ENCODE peak calls at places on chromosomes 16 and 17, in five cellular contexts. H is bronchial epithelial cell, N is AG04450, F is sigmoid colon, V is BE2C. L is an unnamed sample.

GRCh38 chr17:17750881-17751280 is 69.6 kb downstream of the RAI1 start:
- DNase-seq in H (no peak), F (no peak), V (no peak), N (no peak), L (no peak)

GRCh38 chr16:53713403-53714013 is 9.6 kb downstream of the FTO start:
- DNase-seq in H (no peak), F (no peak), N (no peak), V (no peak), L (no peak)

GRCh38 chr17:78774456-78774855 is 7.6 kb downstream of the CYTH1 start:
- DNase-seq in N (no peak), F (peak), H (no peak), V (no peak), L (peak)

GRCh38 chr17:79622201-79622601 is 11.3 kb upstream of the RBFOX3 start:
- DNase-seq in F (peak), N (no peak), V (no peak), H (no peak), L (no peak)

GRCh38 chr16:72434159-72434558 is 262.2 kb upstream of the PMFBP1 start:
- DNase-seq in N (no peak), F (no peak), H (peak), V (no peak), L (peak)

GRCh38 chr16:57471852-57472664 is 9.6 kb downstream of the POLR2C start:
- DNase-seq in V (peak), N (no peak), F (no peak), H (no peak), L (no peak)

GRCh38 chr17:7803981-7804380 is 30.0 kb upstream of the KDM6B start:
- DNase-seq in N (no peak), H (peak), F (no peak), V (no peak), L (peak)

GRCh38 chr17:55743103-55743679 is 7.7 kb upstream of the PCTP start:
- DNase-seq in V (peak), H (peak), N (no peak), F (no peak), L (peak)

GRCh38 chr16:27285676-27286196 is 17.2 kb upstream of the NSMCE1 start:
- DNase-seq in N (no peak), H (no peak), F (no peak), V (no peak), L (no peak)

GRCh38 chr17:40878044-40878443 is 7.0 kb downstream of the KRT20 start:
- DNase-seq in V (no peak), H (no peak), F (no peak), N (no peak), L (no peak)

GRCh38 chr16:78099372-78100161 is at the start of gene WWOX:
- DNase-seq in F (peak), V (peak), N (peak), H (peak), L (peak)

GRCh38 chr17:4812690-4813089 is 5.7 kb downstream of the PLD2 start:
- DNase-seq in F (no peak), H (no peak), V (no peak), N (no peak), L (no peak)

GRCh38 chr16:51034481-51035109 is 116.5 kb downstream of the SALL1 start:
- DNase-seq in N (no peak), F (no peak), H (no peak), V (no peak), L (no peak)

GRCh38 chr16:77844801-77845200 is 56.4 kb downstream of the VAT1L start:
- DNase-seq in F (no peak), V (no peak), H (no peak), N (no peak), L (no peak)

GRCh38 chr16:81697321-81697885 is 81.7 kb upstream of the PLCG2 start:
- DNase-seq in H (peak), N (no peak), F (no peak), V (peak), L (peak)

GRCh38 chr16:12193688-12194087 is 217.2 kb downstream of the SNX29 start:
- DNase-seq in F (no peak), H (no peak), V (no peak), N (no peak), L (no peak)

GRCh38 chr17:27319536-27320221 is 25.8 kb downstream of the WSB1 start:
- DNase-seq in H (no peak), V (peak), N (no peak), F (peak), L (peak)

GRCh38 chr17:74125160-74125559 is 78.3 kb upstream of the RPL38 start:
- DNase-seq in F (no peak), N (no peak), V (no peak), H (peak), L (no peak)

GRCh38 chr16:78249056-78249455 is 149.6 kb downstream of the WWOX start:
- DNase-seq in V (no peak), F (no peak), N (no peak), H (no peak), L (no peak)

GRCh38 chr17:76791053-76791980 is 53.4 kb downstream of the MFSD11 start:
- DNase-seq in F (no peak), H (peak), V (peak), N (no peak), L (peak)

GRCh38 chr16:31107465-31107867 is 720 bp upstream of the BCKDK start:
- DNase-seq in F (no peak), V (no peak), N (no peak), H (no peak), L (no peak)

GRCh38 chr17:3621146-3621720 is 12.0 kb upstream of the TRPV1 start:
- DNase-seq in V (no peak), F (no peak), H (no peak), N (no peak), L (no peak)

GRCh38 chr17:68196394-68197090 is 51.3 kb upstream of the AMZ2 start:
- DNase-seq in H (no peak), N (no peak), V (no peak), F (no peak), L (no peak)

GRCh38 chr17:34644941-34645550 is 65.7 kb downstream of the TMEM132E start:
- DNase-seq in V (peak), N (no peak), F (no peak), H (no peak), L (no peak)

GRCh38 chr16:24534634-24535033 is 4.7 kb upstream of the RBBP6 start:
- DNase-seq in H (peak), N (no peak), F (no peak), V (no peak), L (peak)

GRCh38 chr17:42783062-42783777 is 2.8 kb downstream of the WNK4 start:
- DNase-seq in V (no peak), N (peak), H (peak), F (no peak), L (peak)

GRCh38 chr16:2776500-2777139 is 460 bp downstream of the ELOB start:
- DNase-seq in F (peak), V (no peak), H (no peak), N (no peak), L (no peak)

GRCh38 chr17:73311428-73311780 is 397 bp downstream of the CDC42EP4 start:
- DNase-seq in V (no peak), N (no peak), H (no peak), F (peak), L (no peak)

GRCh38 chr17:35896011-35896587 is 15.9 kb upstream of the CCL5 start:
- DNase-seq in V (no peak), F (no peak), N (no peak), H (no peak), L (no peak)

GRCh38 chr17:10640475-10640874 is 16.6 kb downstream of the MYH3 start:
- DNase-seq in H (no peak), F (no peak), N (no peak), V (no peak), L (no peak)

GRCh38 chr17:70976447-70976846 is 807.1 kb downstream of the KCNJ2 start:
- DNase-seq in F (no peak), H (no peak), N (no peak), V (no peak), L (no peak)

GRCh38 chr16:49664221-49665215 is 191.4 kb downstream of the ZNF423 start:
- DNase-seq in V (peak), N (no peak), H (no peak), F (peak), L (no peak)

GRCh38 chr17:7883781-7884386 is 4.7 kb upstream of the CHD3 start:
- DNase-seq in V (no peak), N (no peak), F (no peak), H (peak), L (no peak)

GRCh38 chr17:74354123-74354522 is 7.5 kb downstream of the BTBD17 start:
- DNase-seq in N (no peak), V (peak), F (no peak), H (peak), L (no peak)

GRCh38 chr16:90022209-90023077 is 3.2 kb upstream of the DBNDD1 start:
- DNase-seq in N (peak), F (peak), H (peak), V (peak), L (peak)
- TF ChIP-seq CTCF in N (no peak), F (no peak), H (peak), V (no peak), L (no peak)

GRCh38 chr17:54007855-54008254 is 185.1 kb downstream of the KIF2B start:
- DNase-seq in F (no peak), V (no peak), N (no peak), H (no peak), L (no peak)
- TF ChIP-seq CTCF in F (no peak), V (no peak), N (no peak), H (no peak), L (no peak)

GRCh38 chr17:39717660-39718059 is 12.7 kb downstream of the MIEN1 start:
- DNase-seq in N (no peak), F (no peak), V (no peak), H (no peak), L (no peak)
- TF ChIP-seq CTCF in N (no peak), F (no peak), V (no peak), H (no peak), L (no peak)

DNA sequence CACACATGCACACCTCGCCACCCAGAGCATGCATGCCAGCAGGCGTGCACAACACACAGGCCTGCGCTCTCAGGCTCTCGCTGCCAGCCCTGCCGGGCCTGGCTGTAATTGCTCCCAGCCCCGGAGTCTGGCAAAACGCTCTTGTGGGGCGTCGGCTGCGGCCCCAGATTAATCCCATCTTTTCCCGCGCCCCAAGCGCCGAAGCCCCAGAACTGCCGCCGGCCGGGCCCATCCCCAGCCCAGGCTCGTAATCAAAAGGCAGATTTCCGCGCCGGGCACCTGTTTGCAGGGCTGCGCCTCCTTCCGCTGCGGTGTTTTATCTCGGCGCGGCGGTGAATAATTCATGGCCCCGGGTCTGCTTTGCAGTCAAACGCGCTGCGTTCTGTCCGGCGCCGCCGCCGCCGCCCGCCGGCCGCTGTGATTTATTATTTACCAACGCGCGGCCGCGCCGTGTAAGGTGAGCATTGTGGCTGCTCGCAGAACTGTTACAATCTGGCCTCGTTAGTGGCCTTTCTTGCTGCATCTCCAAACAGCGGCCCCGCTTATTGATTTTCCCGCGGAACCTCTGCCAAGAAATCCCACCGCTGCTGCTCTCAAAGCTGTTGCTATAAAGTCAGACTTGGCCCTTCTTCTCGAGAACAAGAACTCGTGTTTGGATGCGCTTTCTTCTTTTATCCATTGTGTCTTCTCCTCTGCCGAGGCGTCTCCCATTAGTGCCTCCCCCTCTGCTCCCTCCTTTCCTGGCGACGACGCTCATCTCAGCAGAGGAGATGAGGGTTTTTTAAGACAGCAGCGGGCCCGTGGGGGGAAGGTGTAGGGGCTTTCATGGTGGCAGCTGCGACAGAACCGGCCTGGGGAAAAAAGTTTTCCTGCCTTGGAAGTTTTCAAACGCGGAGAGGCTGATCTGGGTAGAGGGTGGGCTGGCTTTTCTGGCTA is 126.2 kb downstream of the IRX5 start:
- DNase-seq in F (peak), N (no peak), H (no peak), V (peak), L (peak)
- TF ChIP-seq CTCF in F (no peak), N (no peak), H (no peak), V (no peak), L (no peak)

GRCh38 chr16:88068476-88069396 is 117.5 kb downstream of the BANP start:
- DNase-seq in V (no peak), F (peak), H (no peak), N (no peak), L (no peak)
- TF ChIP-seq CTCF in V (no peak), F (no peak), H (no peak), N (no peak), L (no peak)

GRCh38 chr16:11024333-11025053 is 80.1 kb downstream of the CLEC16A start:
- DNase-seq in N (no peak), F (no peak), V (no peak), H (peak), L (no peak)
- TF ChIP-seq CTCF in N (no peak), F (no peak), V (no peak), H (no peak), L (no peak)

GRCh38 chr16:84144301-84144858 is 597 bp downstream of the HSDL1 start:
- DNase-seq in V (peak), N (no peak), H (no peak), F (no peak), L (peak)
- TF ChIP-seq CTCF in V (no peak), N (peak), H (peak), F (no peak), L (no peak)